ENCODE peak calls at places on chromosomes 3 and 15, in seven cellular contexts. W, R, A, K, P, Z and B are unnamed samples.

GRCh38 chr15:64461577-64462162 is 1.3 kb downstream of the ZNF609 start:
- DNase-seq in P (peak; percentile 7), Z (no peak), A (no peak), K (no peak), W (peak; percentile 10), R (peak; percentile 28), B (peak; percentile 16)

GRCh38 chr15:67850995-67851535 is 11.2 kb upstream of the RNU6-1 start:
- DNase-seq in R (peak; percentile 73), W (no peak), Z (no peak), P (no peak), K (no peak), A (peak; percentile 95), B (no peak)

GRCh38 chr3:126432361-126432760 is 37.7 kb downstream of the CFAP100 start:
- DNase-seq in K (no peak), R (no peak), W (no peak), A (peak; percentile 2), Z (no peak), P (no peak), B (no peak)

GRCh38 chr15:67833504-67834248 is 6.2 kb downstream of the RNU6-1 start:
- DNase-seq in Z (no peak), A (peak; percentile 20), K (peak; percentile 69), R (peak; percentile 48), P (no peak), W (no peak), B (no peak)

GRCh38 chr3:129249284-129250065 is at the start of gene COPG1:
- DNase-seq in K (peak; percentile 94), R (peak; percentile 86), W (peak; percentile 83), A (peak; percentile 86), P (peak; percentile 78), Z (peak; percentile 79), B (peak; percentile 89)

GRCh38 chr3:197366301-197367044 is 68.1 kb upstream of the DLG1 start:
- DNase-seq in R (no peak), P (no peak), Z (no peak), W (no peak), K (no peak), A (no peak), B (no peak)

GRCh38 chr15:76866008-76866407 is 39.1 kb downstream of the SCAPER start:
- DNase-seq in P (no peak), K (no peak), W (no peak), R (no peak), A (no peak), Z (no peak), B (no peak)

GRCh38 chr3:157417247-157417646 is 19.4 kb upstream of the PTX3 start:
- DNase-seq in W (no peak), P (no peak), Z (no peak), A (no peak), K (no peak), R (no peak), B (no peak)

GRCh38 chr3:96958856-96959255 is 144.5 kb downstream of the EPHA6 start:
- DNase-seq in K (no peak), A (no peak), R (no peak), Z (no peak), P (no peak), W (no peak), B (no peak)

GRCh38 chr3:148943531-148944200 is 47.7 kb upstream of the GYG1 start:
- DNase-seq in K (no peak), Z (no peak), A (peak; percentile 75), R (no peak), P (no peak), W (no peak), B (no peak)

GRCh38 chr3:129413687-129414506 is 14.5 kb downstream of the EFCAB12 start:
- DNase-seq in Z (no peak), R (peak; percentile 59), P (no peak), K (no peak), W (no peak), A (no peak), B (no peak)

GRCh38 chr3:81760215-81760614 is 1.2 kb downstream of the GBE1 start:
- DNase-seq in R (no peak), K (no peak), W (no peak), Z (no peak), P (no peak), A (no peak), B (no peak)

GRCh38 chr15:80766275-80766674 is 12.9 kb upstream of the CEMIP start:
- DNase-seq in R (no peak), A (no peak), W (no peak), K (no peak), Z (no peak), P (no peak), B (no peak)

GRCh38 chr3:186653984-186654383 is 11.8 kb upstream of the HRG start:
- DNase-seq in Z (no peak), R (no peak), K (no peak), W (no peak), P (no peak), A (no peak), B (no peak)

GRCh38 chr15:77037475-77038209 is 33.3 kb downstream of the TSPAN3 start:
- DNase-seq in Z (no peak), K (no peak), W (no peak), R (no peak), A (no peak), P (no peak), B (no peak)

GRCh38 chr3:111853071-111853470 is 6.0 kb upstream of the PHLDB2 start:
- DNase-seq in R (no peak), K (no peak), Z (no peak), A (no peak), P (no peak), W (no peak), B (no peak)

GRCh38 chr15:64877435-64877834 is 34.3 kb upstream of the ANKDD1A start:
- DNase-seq in Z (no peak), P (no peak), K (peak; percentile 58), A (no peak), W (no peak), R (peak; percentile 93), B (no peak)

GRCh38 chr15:101525087-101525669 is 35.7 kb upstream of the PCSK6 start:
- DNase-seq in P (no peak), W (no peak), K (no peak), R (no peak), Z (no peak), A (no peak), B (no peak)

GRCh38 chr3:124504332-124505059 is 225.8 kb upstream of the UMPS start:
- DNase-seq in W (no peak), Z (no peak), K (no peak), P (no peak), A (no peak), R (peak; percentile 83), B (no peak)

GRCh38 chr3:153372326-153372725 is 210.3 kb downstream of the RAP2B start:
- DNase-seq in Z (no peak), W (no peak), R (no peak), K (no peak), A (peak; percentile 23), P (no peak), B (no peak)

GRCh38 chr3:20747736-20748135 is 561.7 kb upstream of the SGO1 start:
- DNase-seq in W (no peak), Z (no peak), A (no peak), P (no peak), K (no peak), R (no peak), B (no peak)

GRCh38 chr3:196654691-196655090 is 15.2 kb downstream of the NRROS start:
- DNase-seq in W (no peak), Z (no peak), P (no peak), R (no peak), K (no peak), A (no peak), B (no peak)

GRCh38 chr3:177041021-177041729 is 156.1 kb downstream of the TBL1XR1 start:
- DNase-seq in P (no peak), Z (no peak), K (no peak), R (peak; percentile 59), W (no peak), A (no peak), B (no peak)

GRCh38 chr15:85726446-85726845 is 68.3 kb downstream of the KLHL25 start:
- DNase-seq in R (no peak), K (no peak), Z (no peak), P (no peak), A (no peak), W (no peak), B (no peak)

GRCh38 chr3:64272842-64273241 is 47.6 kb upstream of the PRICKLE2 start:
- DNase-seq in R (no peak), K (no peak), Z (no peak), W (no peak), A (no peak), P (no peak), B (no peak)

GRCh38 chr3:7001370-7001769 is 140.5 kb downstream of the GRM7 start:
- DNase-seq in R (no peak), P (no peak), Z (no peak), W (no peak), K (no peak), A (no peak), B (no peak)

GRCh38 chr3:126572343-126572742 is 13.6 kb upstream of the C3orf22 start:
- DNase-seq in K (no peak), Z (no peak), A (no peak), P (no peak), R (no peak), W (no peak), B (no peak)

GRCh38 chr3:79175870-79176269 is 591.9 kb downstream of the ROBO1 start:
- DNase-seq in K (no peak), R (no peak), Z (no peak), W (no peak), A (peak; percentile 77), P (no peak), B (no peak)

GRCh38 chr3:61108247-61109019 is 142.8 kb downstream of the FHIT start:
- DNase-seq in P (no peak), W (no peak), R (no peak), A (no peak), Z (no peak), K (no peak), B (no peak)

GRCh38 chr3:69425249-69425648 is 39.4 kb upstream of the FRMD4B start:
- DNase-seq in A (peak; percentile 16), K (no peak), P (no peak), R (no peak), Z (no peak), W (no peak), B (peak; percentile 18)

GRCh38 chr3:111151438-111151837 is 79.8 kb downstream of the NECTIN3 start:
- DNase-seq in R (no peak), P (no peak), K (no peak), Z (no peak), W (no peak), A (no peak), B (no peak)

GRCh38 chr15:78937132-78937739 is 7.6 kb downstream of the CTSH start:
- DNase-seq in W (no peak), P (no peak), A (peak; percentile 66), K (no peak), Z (no peak), R (no peak), B (no peak)

GRCh38 chr3:36380171-36381031 is at the start of gene STAC:
- DNase-seq in R (peak; percentile 45), A (peak; percentile 8), W (no peak), Z (no peak), P (no peak), K (peak; percentile 32), B (peak; percentile 9)

GRCh38 chr3:186931487-186932280 is 1.4 kb downstream of the ST6GAL1 start:
- DNase-seq in K (peak; percentile 75), R (no peak), P (peak; percentile 70), W (peak; percentile 61), A (no peak), Z (peak; percentile 37), B (peak; percentile 73)

GRCh38 chr15:57403007-57403406 is 26.7 kb downstream of the CGNL1 start:
- DNase-seq in R (no peak), Z (no peak), A (no peak), K (no peak), P (no peak), W (no peak), B (no peak)

GRCh38 chr3:85939026-85939616 is 980.3 kb downstream of the CADM2 start:
- DNase-seq in W (no peak), Z (no peak), K (no peak), R (no peak), P (no peak), A (no peak), B (no peak)

GRCh38 chr3:65996605-65997004 is 42.1 kb downstream of the MAGI1 start:
- DNase-seq in R (no peak), W (no peak), A (no peak), K (no peak), P (no peak), Z (no peak), B (no peak)